ENCODE peak calls at places on chromosomes 12 and 14, in six cellular contexts. One of them, this sample, is unnamed.

GRCh38 chr12:4447151-4447550 is 1.5 kb upstream of the FGF6 start:
- DNase-seq in fibroblast of lung: no peak
- DNase-seq in esophagus squamous epithelium: no peak
- DNase-seq in Calu3: no peak
- DNase-seq in MCF 10A: no peak
- DNase-seq in WTC11: no peak
- DNase-seq in this sample: peak

GRCh38 chr12:95978351-95978750 is 17.8 kb downstream of the HAL start:
- DNase-seq in fibroblast of lung: no peak
- DNase-seq in esophagus squamous epithelium: no peak
- DNase-seq in WTC11: no peak
- DNase-seq in MCF 10A: no peak
- DNase-seq in Calu3: no peak
- DNase-seq in this sample: no peak

GRCh38 chr14:88848571-88848970 is 24.1 kb downstream of the TTC8 start:
- DNase-seq in esophagus squamous epithelium: no peak
- DNase-seq in MCF 10A: no peak
- DNase-seq in fibroblast of lung: no peak
- DNase-seq in Calu3: no peak
- DNase-seq in WTC11: no peak
- DNase-seq in this sample: no peak

GRCh38 chr14:58705066-58705465 is 67.3 kb downstream of the DACT1 start:
- DNase-seq in MCF 10A: no peak
- DNase-seq in esophagus squamous epithelium: no peak
- DNase-seq in fibroblast of lung: peak
- DNase-seq in WTC11: no peak
- DNase-seq in Calu3: no peak
- DNase-seq in this sample: no peak

GRCh38 chr12:25071366-25071765 is 122.5 kb upstream of the BCAT1 start:
- DNase-seq in esophagus squamous epithelium: no peak
- DNase-seq in fibroblast of lung: no peak
- DNase-seq in Calu3: no peak
- DNase-seq in MCF 10A: no peak
- DNase-seq in WTC11: no peak
- DNase-seq in this sample: no peak

GRCh38 chr12:10661338-10661737 is 12.5 kb downstream of the STYK1 start:
- DNase-seq in MCF 10A: peak
- DNase-seq in Calu3: no peak
- DNase-seq in esophagus squamous epithelium: no peak
- DNase-seq in WTC11: no peak
- DNase-seq in fibroblast of lung: peak
- DNase-seq in this sample: no peak

GRCh38 chr14:75204106-75204505 is 27.7 kb upstream of the TMED10 start:
- DNase-seq in MCF 10A: no peak
- DNase-seq in esophagus squamous epithelium: no peak
- DNase-seq in fibroblast of lung: peak
- DNase-seq in Calu3: peak
- DNase-seq in WTC11: no peak
- DNase-seq in this sample: no peak

GRCh38 chr14:71322660-71323250 is 415.5 kb downstream of the PCNX1 start:
- DNase-seq in Calu3: no peak
- DNase-seq in esophagus squamous epithelium: no peak
- DNase-seq in fibroblast of lung: peak
- DNase-seq in MCF 10A: peak
- DNase-seq in WTC11: no peak
- DNase-seq in this sample: no peak

GRCh38 chr14:100617715-100618693 is 30.8 kb upstream of the BEGAIN start:
- DNase-seq in Calu3: no peak
- DNase-seq in WTC11: no peak
- DNase-seq in esophagus squamous epithelium: no peak
- DNase-seq in fibroblast of lung: peak
- DNase-seq in MCF 10A: no peak
- DNase-seq in this sample: no peak

GRCh38 chr12:82942521-82942920 is 255.8 kb downstream of the TMTC2 start:
- DNase-seq in WTC11: no peak
- DNase-seq in MCF 10A: peak
- DNase-seq in fibroblast of lung: no peak
- DNase-seq in esophagus squamous epithelium: no peak
- DNase-seq in Calu3: no peak
- DNase-seq in this sample: no peak

GRCh38 chr12:11758838-11759509 is 109.5 kb downstream of the ETV6 start:
- DNase-seq in fibroblast of lung: peak
- DNase-seq in MCF 10A: no peak
- DNase-seq in WTC11: no peak
- DNase-seq in esophagus squamous epithelium: peak
- DNase-seq in Calu3: no peak
- DNase-seq in this sample: no peak

GRCh38 chr12:96120359-96121100 is 73.6 kb upstream of the ELK3 start:
- DNase-seq in MCF 10A: no peak
- DNase-seq in WTC11: peak
- DNase-seq in esophagus squamous epithelium: no peak
- DNase-seq in fibroblast of lung: peak
- DNase-seq in Calu3: no peak
- DNase-seq in this sample: no peak

GRCh38 chr14:59321184-59321952 is 132.9 kb downstream of the DAAM1 start:
- DNase-seq in MCF 10A: peak
- DNase-seq in WTC11: no peak
- DNase-seq in Calu3: peak
- DNase-seq in esophagus squamous epithelium: no peak
- DNase-seq in fibroblast of lung: peak
- DNase-seq in this sample: no peak

GRCh38 chr12:45852508-45852907 is 123.0 kb downstream of the ARID2 start:
- DNase-seq in esophagus squamous epithelium: no peak
- DNase-seq in MCF 10A: no peak
- DNase-seq in fibroblast of lung: no peak
- DNase-seq in WTC11: no peak
- DNase-seq in Calu3: no peak
- DNase-seq in this sample: no peak

GRCh38 chr12:11941601-11942360 is 129.0 kb upstream of the BCL2L14 start:
- DNase-seq in WTC11: no peak
- DNase-seq in esophagus squamous epithelium: no peak
- DNase-seq in MCF 10A: peak
- DNase-seq in Calu3: peak
- DNase-seq in fibroblast of lung: peak
- DNase-seq in this sample: no peak

GRCh38 chr14:92625213-92625612 is 111.6 kb downstream of the RIN3 start:
- DNase-seq in MCF 10A: peak
- DNase-seq in fibroblast of lung: peak
- DNase-seq in Calu3: no peak
- DNase-seq in esophagus squamous epithelium: no peak
- DNase-seq in WTC11: no peak
- DNase-seq in this sample: no peak

GRCh38 chr14:36510078-36510799 is 9.8 kb downstream of the NKX2-1 start:
- DNase-seq in WTC11: peak
- DNase-seq in MCF 10A: no peak
- DNase-seq in fibroblast of lung: no peak
- DNase-seq in Calu3: no peak
- DNase-seq in esophagus squamous epithelium: no peak
- DNase-seq in this sample: no peak

GRCh38 chr14:104568620-104569019 is 10.9 kb upstream of the C14orf180 start:
- DNase-seq in fibroblast of lung: no peak
- DNase-seq in Calu3: no peak
- DNase-seq in WTC11: no peak
- DNase-seq in MCF 10A: no peak
- DNase-seq in esophagus squamous epithelium: no peak
- DNase-seq in this sample: no peak
- TF ChIP-seq CTCF in fibroblast of lung: no peak
- TF ChIP-seq CTCF in Calu3: no peak
- TF ChIP-seq CTCF in WTC11: no peak
- TF ChIP-seq CTCF in MCF 10A: no peak
- TF ChIP-seq CTCF in esophagus squamous epithelium: no peak
- TF ChIP-seq CTCF in this sample: no peak

DNA sequence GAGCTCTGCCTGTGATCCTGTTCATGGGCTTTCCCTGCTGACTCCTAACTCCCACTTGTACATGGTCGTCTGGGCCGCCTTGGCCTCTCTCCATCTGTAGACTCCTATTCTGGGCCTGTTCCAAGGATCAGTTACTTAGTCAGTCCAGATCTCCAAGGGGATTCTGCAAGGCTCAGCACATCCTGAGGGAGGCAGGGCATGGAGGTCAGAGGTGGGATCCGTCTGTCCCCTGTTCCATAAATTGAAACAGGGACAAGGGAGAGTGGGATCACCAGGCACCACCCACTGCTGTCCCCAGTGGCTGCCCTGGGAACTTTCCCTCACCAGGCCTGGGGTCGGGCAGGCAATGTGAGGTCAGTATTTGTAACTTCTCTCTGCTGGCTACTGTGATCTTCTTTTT is 43.5 kb downstream of the KCTD10 start:
- DNase-seq in MCF 10A: no peak
- DNase-seq in esophagus squamous epithelium: no peak
- DNase-seq in WTC11: peak
- DNase-seq in fibroblast of lung: no peak
- DNase-seq in Calu3: peak
- DNase-seq in this sample: no peak
- TF ChIP-seq CTCF in MCF 10A: no peak
- TF ChIP-seq CTCF in esophagus squamous epithelium: no peak
- TF ChIP-seq CTCF in WTC11: peak
- TF ChIP-seq CTCF in fibroblast of lung: peak
- TF ChIP-seq CTCF in Calu3: peak
- TF ChIP-seq CTCF in this sample: peak

DNA sequence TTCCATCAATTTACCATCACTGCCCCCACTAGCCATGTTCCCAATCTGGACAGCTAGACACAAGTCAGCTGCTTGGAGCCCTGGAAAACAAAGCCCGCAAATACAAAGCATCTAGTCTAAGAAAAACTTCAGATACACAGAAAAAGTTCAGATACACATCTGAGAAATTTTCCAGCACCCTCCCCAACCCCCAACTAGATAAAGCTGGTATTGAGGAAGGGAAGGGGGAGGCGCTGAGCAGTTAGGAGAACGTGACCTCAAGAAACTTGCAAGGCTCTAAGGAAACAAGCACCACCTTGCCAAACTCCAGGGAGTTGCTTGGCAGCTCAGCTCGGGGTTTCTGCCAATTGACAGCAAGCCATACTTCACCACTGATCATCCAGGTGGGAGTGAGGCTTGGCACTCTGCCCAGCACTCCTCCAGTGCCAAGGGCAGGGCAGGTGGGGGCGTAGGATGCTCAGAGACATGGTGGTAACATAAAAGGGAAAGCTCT is 5.1 kb upstream of the CNIH1 start:
- DNase-seq in fibroblast of lung: peak
- DNase-seq in MCF 10A: peak
- DNase-seq in WTC11: no peak
- DNase-seq in esophagus squamous epithelium: no peak
- DNase-seq in Calu3: peak
- DNase-seq in this sample: no peak
- TF ChIP-seq CTCF in fibroblast of lung: no peak
- TF ChIP-seq CTCF in MCF 10A: no peak
- TF ChIP-seq CTCF in WTC11: no peak
- TF ChIP-seq CTCF in esophagus squamous epithelium: no peak
- TF ChIP-seq CTCF in Calu3: no peak
- TF ChIP-seq CTCF in this sample: no peak

DNA sequence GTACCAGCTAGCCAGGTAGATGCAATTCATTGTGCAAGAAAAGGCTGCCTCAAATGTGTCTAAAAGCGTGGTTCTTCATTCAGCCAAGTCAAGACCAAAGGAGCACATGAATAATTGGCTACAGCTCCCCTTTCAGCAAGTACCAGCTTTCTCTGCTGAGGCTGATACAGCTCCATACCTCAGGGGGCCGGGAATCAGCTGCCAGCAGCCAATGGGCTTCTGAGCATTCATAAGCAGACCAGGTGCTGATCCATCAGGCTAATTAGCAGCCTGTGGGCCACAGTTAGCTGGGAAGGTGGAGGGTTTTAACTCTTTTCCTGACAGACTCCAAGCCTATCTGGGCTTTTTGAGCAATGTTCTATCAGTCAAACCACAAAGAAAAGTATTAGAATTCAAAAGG is 264.7 kb downstream of the APAF1 start:
- DNase-seq in MCF 10A: peak
- DNase-seq in esophagus squamous epithelium: no peak
- DNase-seq in fibroblast of lung: no peak
- DNase-seq in Calu3: no peak
- DNase-seq in WTC11: peak
- DNase-seq in this sample: no peak
- TF ChIP-seq CTCF in MCF 10A: no peak
- TF ChIP-seq CTCF in esophagus squamous epithelium: no peak
- TF ChIP-seq CTCF in fibroblast of lung: no peak
- TF ChIP-seq CTCF in Calu3: no peak
- TF ChIP-seq CTCF in WTC11: no peak
- TF ChIP-seq CTCF in this sample: no peak

GRCh38 chr12:132325733-132326130 is 3.7 kb downstream of the GALNT9 start:
- DNase-seq in MCF 10A: no peak
- DNase-seq in WTC11: no peak
- DNase-seq in esophagus squamous epithelium: no peak
- DNase-seq in Calu3: no peak
- DNase-seq in fibroblast of lung: no peak
- DNase-seq in this sample: no peak

GRCh38 chr12:132324841-132325732 is 4.3 kb downstream of the GALNT9 start:
- DNase-seq in Calu3: no peak
- DNase-seq in fibroblast of lung: no peak
- DNase-seq in esophagus squamous epithelium: no peak
- DNase-seq in MCF 10A: no peak
- DNase-seq in WTC11: no peak
- DNase-seq in this sample: no peak

GRCh38 chr12:132328282-132329029 is 933 bp downstream of the GALNT9 start:
- DNase-seq in WTC11: no peak
- DNase-seq in esophagus squamous epithelium: no peak
- DNase-seq in MCF 10A: no peak
- DNase-seq in fibroblast of lung: no peak
- DNase-seq in Calu3: no peak
- DNase-seq in this sample: no peak

GRCh38 chr12:132327351-132328171 is 1.8 kb downstream of the GALNT9 start:
- DNase-seq in fibroblast of lung: peak
- DNase-seq in WTC11: no peak
- DNase-seq in MCF 10A: peak
- DNase-seq in esophagus squamous epithelium: no peak
- DNase-seq in Calu3: peak
- DNase-seq in this sample: no peak

GRCh38 chr12:132326646-132327045 is 2.7 kb downstream of the GALNT9 start:
- DNase-seq in esophagus squamous epithelium: no peak
- DNase-seq in fibroblast of lung: no peak
- DNase-seq in MCF 10A: peak
- DNase-seq in Calu3: no peak
- DNase-seq in WTC11: no peak
- DNase-seq in this sample: no peak
- TF ChIP-seq CTCF in esophagus squamous epithelium: no peak
- TF ChIP-seq CTCF in fibroblast of lung: no peak
- TF ChIP-seq CTCF in MCF 10A: no peak
- TF ChIP-seq CTCF in Calu3: no peak
- TF ChIP-seq CTCF in WTC11: no peak
- TF ChIP-seq CTCF in this sample: no peak

GRCh38 chr12:132545955-132546354 is 56.0 kb downstream of the FBRSL1 start:
- DNase-seq in fibroblast of lung: no peak
- DNase-seq in esophagus squamous epithelium: no peak
- DNase-seq in WTC11: no peak
- DNase-seq in Calu3: no peak
- DNase-seq in MCF 10A: peak
- DNase-seq in this sample: no peak
- TF ChIP-seq CTCF in fibroblast of lung: no peak
- TF ChIP-seq CTCF in esophagus squamous epithelium: no peak
- TF ChIP-seq CTCF in WTC11: no peak
- TF ChIP-seq CTCF in Calu3: no peak
- TF ChIP-seq CTCF in MCF 10A: no peak
- TF ChIP-seq CTCF in this sample: no peak

GRCh38 chr12:99619389-99620158 is 28.0 kb upstream of the GARIN6 start:
- DNase-seq in WTC11: peak
- DNase-seq in esophagus squamous epithelium: no peak
- DNase-seq in fibroblast of lung: peak
- DNase-seq in Calu3: peak
- DNase-seq in MCF 10A: peak
- DNase-seq in this sample: no peak
- TF ChIP-seq CTCF in WTC11: peak
- TF ChIP-seq CTCF in esophagus squamous epithelium: no peak
- TF ChIP-seq CTCF in fibroblast of lung: peak
- TF ChIP-seq CTCF in Calu3: peak
- TF ChIP-seq CTCF in MCF 10A: peak
- TF ChIP-seq CTCF in this sample: peak

GRCh38 chr12:6944381-6945186 is 762 bp downstream of the C12orf57 start:
- DNase-seq in fibroblast of lung: peak
- DNase-seq in MCF 10A: peak
- DNase-seq in esophagus squamous epithelium: peak
- DNase-seq in Calu3: peak
- DNase-seq in WTC11: peak
- DNase-seq in this sample: peak
- TF ChIP-seq CTCF in fibroblast of lung: peak
- TF ChIP-seq CTCF in MCF 10A: peak
- TF ChIP-seq CTCF in esophagus squamous epithelium: peak
- TF ChIP-seq CTCF in Calu3: peak
- TF ChIP-seq CTCF in WTC11: no peak
- TF ChIP-seq CTCF in this sample: peak